ENCODE peak calls at places on chromosomes 7 and 10, in nine cellular contexts. Q is left ventricle myocardium superior, R is RWPE1, V is GM12891, C is NCI-H2029 treated with DMSO at 0.1 percent for 48 hours, K is heart left ventricle, H is NCI-H748 treated with DMSO at 0.1 percent for 48 hours, W is D341Med, E is NCI-H345. T is an unnamed sample.

GRCh38 chr7:137772221-137772620 is 74.6 kb downstream of the DGKI start:
- DNase-seq in Q (no peak), R (no peak), V (no peak), C (no peak), K (no peak), H (no peak), W (no peak), E (no peak), T (no peak)

GRCh38 chr10:132957131-132957530 is 14.8 kb upstream of the CFAP46 start:
- DNase-seq in Q (no peak), R (no peak), V (no peak), C (no peak), K (no peak), H (no peak), W (no peak), E (no peak), T (no peak)

GRCh38 chr10:30857803-30858202 is 173.9 kb downstream of the ZNF438 start:
- DNase-seq in Q (peak), R (no peak), V (no peak), C (no peak), K (peak), H (no peak), W (no peak), E (no peak), T (no peak)

GRCh38 chr10:74854610-74855009 is 28.2 kb downstream of the KAT6B start:
- DNase-seq in Q (no peak), R (no peak), V (no peak), C (no peak), K (no peak), H (no peak), W (no peak), E (no peak), T (no peak)

GRCh38 chr7:127619681-127620405 is 1.9 kb upstream of the PAX4 start:
- DNase-seq in Q (no peak), R (no peak), V (no peak), C (no peak), K (no peak), H (no peak), W (no peak), E (no peak), T (no peak)

GRCh38 chr7:139431459-139431858 is 52.0 kb downstream of the KLRG2 start:
- DNase-seq in Q (no peak), R (no peak), V (no peak), C (no peak), K (no peak), H (no peak), W (no peak), E (no peak), T (no peak)

GRCh38 chr10:5094265-5095205 is at the start of gene AKR1C3:
- DNase-seq in Q (no peak), R (peak), V (no peak), C (no peak), K (no peak), H (peak), W (no peak), E (no peak), T (no peak)

GRCh38 chr10:74194545-74194944 is 43.5 kb downstream of the ADK start:
- DNase-seq in Q (no peak), R (no peak), V (no peak), C (no peak), K (no peak), H (no peak), W (no peak), E (no peak), T (no peak)

GRCh38 chr7:3979956-3980643 is 679.0 kb downstream of the SDK1 start:
- DNase-seq in Q (no peak), R (no peak), V (no peak), C (no peak), K (no peak), H (no peak), W (no peak), E (no peak), T (no peak)

GRCh38 chr10:29760139-29760538 is 125.4 kb upstream of the SVIL start:
- DNase-seq in Q (no peak), R (no peak), V (no peak), C (no peak), K (no peak), H (no peak), W (no peak), E (no peak), T (no peak)

GRCh38 chr7:24732646-24733413 is 24.4 kb downstream of the GSDME start:
- DNase-seq in Q (no peak), R (no peak), V (no peak), C (no peak), K (no peak), H (no peak), W (no peak), E (no peak), T (no peak)

GRCh38 chr7:134450296-134451000 is 8.5 kb downstream of the AKR1B1 start:
- DNase-seq in Q (peak), R (no peak), V (no peak), C (no peak), K (no peak), H (no peak), W (no peak), E (no peak), T (no peak)

GRCh38 chr10:79413196-79413595 is 32.2 kb downstream of the ZCCHC24 start:
- DNase-seq in Q (no peak), R (no peak), V (no peak), C (no peak), K (no peak), H (no peak), W (no peak), E (no peak), T (no peak)

GRCh38 chr7:24981544-24981951 is 1.6 kb upstream of the OSBPL3 start:
- DNase-seq in Q (peak), R (peak), V (no peak), C (no peak), K (peak), H (peak), W (peak), E (peak), T (peak)

GRCh38 chr10:70729763-70730357 is 55.3 kb downstream of the TBATA start:
- DNase-seq in Q (peak), R (no peak), V (no peak), C (peak), K (no peak), H (peak), W (no peak), E (peak), T (peak)

GRCh38 chr10:63438506-63439498 is 27.0 kb downstream of the JMJD1C start:
- DNase-seq in Q (no peak), R (no peak), V (no peak), C (no peak), K (no peak), H (no peak), W (no peak), E (no peak), T (no peak)

GRCh38 chr7:71486856-71487628 is 355.1 kb downstream of the GALNT17 start:
- DNase-seq in Q (peak), R (no peak), V (no peak), C (no peak), K (no peak), H (no peak), W (no peak), E (no peak), T (no peak)

GRCh38 chr10:76558586-76558985 is 1079.0 kb downstream of the KCNMA1 start:
- DNase-seq in Q (no peak), R (no peak), V (no peak), C (no peak), K (no peak), H (peak), W (no peak), E (no peak), T (peak)

GRCh38 chr7:150823484-150824126 is 23.0 kb downstream of the TMEM176A start:
- DNase-seq in Q (no peak), R (no peak), V (no peak), C (no peak), K (no peak), H (no peak), W (no peak), E (no peak), T (no peak)